ENCODE peak calls at places on chromosomes 6 and 20, in seven cellular contexts. I is left lung, R is endodermal cell, O is psoas muscle, C is fibroblast of lung, T is heart left ventricle, V is Panc1. X is an unnamed sample. For H3K36me3 and H3K27me3, the result is how much of the 10 kb centered on the place peaks cover.

GRCh38 chr6:10441004-10441654 is 26.3 kb upstream of the TFAP2A start:
- DNase-seq in I (no peak), R (peak), O (no peak), C (peak), T (no peak), V (no peak), X (no peak)

GRCh38 chr6:119541132-119541905 is 191.8 kb upstream of the MAN1A1 start:
- DNase-seq in I (no peak), R (no peak), O (no peak), C (peak), T (no peak), V (no peak), X (no peak)

GRCh38 chr6:133300896-133301295 is 59.7 kb downstream of the EYA4 start:
- DNase-seq in I (no peak), R (no peak), O (no peak), C (no peak), T (no peak), V (no peak), X (no peak)

GRCh38 chr6:44339763-44340625 is 2.5 kb upstream of the SPATS1 start:
- DNase-seq in I (no peak), R (no peak), O (no peak), C (peak), T (no peak), V (peak), X (no peak)

GRCh38 chr6:43478008-43478372 is 620 bp downstream of the TJAP1 start:
- DNase-seq in I (no peak), R (no peak), O (no peak), C (no peak), T (no peak), V (no peak), X (no peak)

GRCh38 chr6:132734694-132735236 is 20.9 kb upstream of the VNN1 start:
- DNase-seq in I (no peak), R (no peak), O (no peak), C (peak), T (no peak), V (peak), X (peak)

GRCh38 chr6:45419574-45420082 is 41.9 kb upstream of the SUPT3H start:
- DNase-seq in I (peak), R (peak), O (peak), C (peak), T (peak), V (no peak), X (peak)

GRCh38 chr6:160519603-160520042 is 144.5 kb downstream of the LPA start:
- DNase-seq in I (no peak), R (no peak), O (no peak), C (no peak), T (no peak), V (no peak), X (no peak)

GRCh38 chr6:235763-236360 is 56.4 kb upstream of the DUSP22 start:
- DNase-seq in I (no peak), R (peak), O (no peak), C (peak), T (peak), V (no peak), X (no peak)

GRCh38 chr6:134176283-134176975 is 124.0 kb upstream of the SLC2A12 start:
- DNase-seq in I (peak), R (peak), O (peak), C (peak), T (peak), V (no peak), X (peak)

GRCh38 chr20:12947691-12948090 is 61.1 kb upstream of the SPTLC3 start:
- DNase-seq in I (no peak), R (no peak), O (no peak), C (no peak), T (no peak), V (no peak), X (no peak)

GRCh38 chr6:37565267-37566208 is 65.8 kb upstream of the CCDC167 start:
- DNase-seq in I (no peak), R (peak), O (no peak), C (peak), T (no peak), V (no peak), X (peak)

GRCh38 chr6:116381000-116381399 is 10.3 kb downstream of the DSE start:
- DNase-seq in I (no peak), R (no peak), O (no peak), C (peak), T (no peak), V (no peak), X (no peak)

GRCh38 chr20:44580581-44581268 is 1.7 kb upstream of the PKIG start:
- DNase-seq in I (no peak), R (no peak), O (peak), C (no peak), T (no peak), V (no peak), X (no peak)

GRCh38 chr6:25963426-25964123 is 973 bp downstream of the TRIM38 start:
- DNase-seq in I (no peak), R (peak), O (no peak), C (no peak), T (no peak), V (no peak), X (peak)

GRCh38 chr6:169702640-169703246 is 817 bp downstream of the C6orf120 start:
- DNase-seq in I (peak), R (peak), O (no peak), C (no peak), T (no peak), V (no peak), X (no peak)

GRCh38 chr6:142934599-142934998 is 10.4 kb downstream of the HIVEP2 start:
- DNase-seq in I (no peak), R (no peak), O (no peak), C (no peak), T (no peak), V (no peak), X (no peak)

GRCh38 chr6:152828431-152828830 is 77.8 kb downstream of the VIP start:
- DNase-seq in I (no peak), R (no peak), O (no peak), C (no peak), T (no peak), V (no peak), X (no peak)

GRCh38 chr6:51533962-51534361 is 553.5 kb downstream of the PKHD1 start:
- DNase-seq in I (no peak), R (no peak), O (no peak), C (no peak), T (no peak), V (no peak), X (no peak)

GRCh38 chr6:105364243-105364642 is 38.6 kb downstream of the PREP start:
- DNase-seq in I (no peak), R (no peak), O (no peak), C (no peak), T (no peak), V (no peak), X (no peak)

GRCh38 chr6:131451330-131452195 is 121.5 kb upstream of the ARG1 start:
- DNase-seq in I (no peak), R (peak), O (no peak), C (peak), T (no peak), V (no peak), X (no peak)

DNA sequence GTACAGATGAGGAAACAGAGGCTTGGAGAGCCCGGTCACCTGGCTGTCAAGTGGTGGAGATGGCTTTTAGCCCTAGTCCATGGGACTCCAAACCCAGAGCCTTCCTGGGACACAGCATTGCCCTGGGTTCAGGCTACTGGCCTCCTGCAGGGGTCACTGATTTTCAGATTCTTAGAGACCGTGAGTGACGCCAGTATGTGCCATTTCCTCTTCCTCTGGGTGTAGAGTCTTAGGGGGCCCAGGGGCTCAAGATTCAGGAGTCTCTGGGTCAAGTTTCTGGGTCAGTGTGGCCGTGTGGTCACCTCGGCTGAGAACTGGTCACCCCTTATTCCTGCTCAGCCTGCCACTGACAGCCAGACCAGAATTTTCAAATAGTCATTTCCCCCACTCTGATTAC is 574 bp downstream of the ARHGAP40 start:
- DNase-seq in I (no peak), R (peak), O (no peak), C (no peak), T (no peak), V (no peak), X (peak)
- H3K4me3 ChIP-seq in I (no peak), R (peak), O (no peak), C (no peak), T (no peak), V (peak), X (peak)

GRCh38 chr6:158604048-158604406 is 40.5 kb downstream of the DYNLT1 start:
- DNase-seq in I (no peak), R (no peak), O (no peak), C (no peak), T (no peak), V (no peak), X (no peak)
- H3K36me3 ChIP-seq in I (under half), R (under half), O (under half), C (under half), T (under half), V (under half), X (under half)

GRCh38 chr6:100457251-100457990 is 7.3 kb downstream of the SIM1 start:
- DNase-seq in I (no peak), R (peak), O (peak), C (no peak), T (no peak), V (no peak), X (peak)

GRCh38 chr6:100456881-100457220 is 7.9 kb downstream of the SIM1 start:
- DNase-seq in I (no peak), R (no peak), O (no peak), C (no peak), T (no peak), V (no peak), X (peak)

GRCh38 chr6:100455230-100456124 is 9.2 kb downstream of the SIM1 start:
- DNase-seq in I (no peak), R (peak), O (peak), C (no peak), T (no peak), V (no peak), X (peak)

GRCh38 chr6:100454571-100455229 is 10.0 kb downstream of the SIM1 start:
- DNase-seq in I (no peak), R (no peak), O (no peak), C (no peak), T (no peak), V (no peak), X (no peak)

GRCh38 chr6:100456178-100456880 is 8.4 kb downstream of the SIM1 start:
- DNase-seq in I (no peak), R (no peak), O (no peak), C (no peak), T (no peak), V (no peak), X (no peak)
- H3K27me3 ChIP-seq in I (half or more), R (half or more), O (under half), C (half or more), T (half or more), V (under half), X (half or more)

DNA sequence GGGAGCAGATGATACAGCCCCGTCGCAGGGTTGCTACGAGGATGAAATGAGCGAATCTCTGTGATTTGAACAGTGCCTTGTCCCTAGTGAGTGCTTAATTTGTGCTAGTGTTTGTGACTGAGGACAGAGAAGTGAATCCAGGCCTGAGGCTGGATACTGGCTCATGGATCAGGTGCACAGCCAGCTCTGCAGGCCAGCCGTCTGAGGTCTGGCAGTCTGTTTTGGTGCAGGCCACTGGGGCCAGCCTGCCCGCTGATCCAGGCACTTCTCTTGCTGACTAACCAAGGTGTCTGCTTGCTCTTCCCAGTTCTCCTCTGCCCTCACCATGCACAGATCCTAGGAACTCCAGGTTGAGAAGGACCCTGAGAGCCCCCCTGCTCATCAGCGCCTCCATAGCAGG is 181.0 kb downstream of the LRFN2 start:
- DNase-seq in I (no peak), R (no peak), O (no peak), C (no peak), T (no peak), V (no peak), X (no peak)
- H3K4me3 ChIP-seq in I (no peak), R (no peak), O (no peak), C (no peak), T (no peak), V (no peak), X (no peak)

GRCh38 chr6:49454787-49455709 is 8.0 kb downstream of the MMUT start:
- DNase-seq in I (no peak), R (no peak), O (no peak), C (no peak), T (no peak), V (no peak), X (no peak)

GRCh38 chr6:49457771-49458170 is 5.3 kb downstream of the MMUT start:
- DNase-seq in I (no peak), R (no peak), O (no peak), C (peak), T (no peak), V (no peak), X (no peak)

GRCh38 chr6:49453221-49453620 is 9.8 kb downstream of the MMUT start:
- DNase-seq in I (no peak), R (no peak), O (no peak), C (no peak), T (no peak), V (no peak), X (no peak)
- H3K36me3 ChIP-seq in I (under half), R (under half), O (under half), C (under half), T (half or more), V (under half), X (under half)

GRCh38 chr6:135578976-135579375 is 81.4 kb upstream of the AHI1 start:
- DNase-seq in I (no peak), R (no peak), O (no peak), C (no peak), T (no peak), V (no peak), X (no peak)

GRCh38 chr6:135586844-135587243 is 89.3 kb upstream of the AHI1 start:
- DNase-seq in I (no peak), R (no peak), O (no peak), C (peak), T (no peak), V (no peak), X (no peak)

GRCh38 chr6:135586388-135586787 is 88.8 kb upstream of the AHI1 start:
- DNase-seq in I (no peak), R (no peak), O (no peak), C (peak), T (no peak), V (no peak), X (no peak)

GRCh38 chr6:135581211-135581610 is 83.7 kb upstream of the AHI1 start:
- DNase-seq in I (no peak), R (no peak), O (no peak), C (no peak), T (no peak), V (no peak), X (peak)

GRCh38 chr6:135583256-135583758 is 85.8 kb upstream of the AHI1 start:
- DNase-seq in I (no peak), R (no peak), O (no peak), C (peak), T (no peak), V (no peak), X (no peak)
- H3K27me3 ChIP-seq in I (under half), R (under half), O (under half), C (under half), T (under half), V (under half), X (under half)

GRCh38 chr6:34157851-34158250 is 12.0 kb upstream of the GRM4 start:
- DNase-seq in I (no peak), R (no peak), O (no peak), C (no peak), T (no peak), V (no peak), X (peak)

GRCh38 chr6:34152806-34153565 is 7.1 kb upstream of the GRM4 start:
- DNase-seq in I (no peak), R (peak), O (peak), C (no peak), T (no peak), V (no peak), X (peak)

GRCh38 chr6:34154668-34155447 is 9.0 kb upstream of the GRM4 start:
- DNase-seq in I (peak), R (peak), O (peak), C (peak), T (peak), V (no peak), X (peak)

GRCh38 chr6:34157236-34157830 is 11.4 kb upstream of the GRM4 start:
- DNase-seq in I (no peak), R (no peak), O (no peak), C (no peak), T (no peak), V (no peak), X (peak)

DNA sequence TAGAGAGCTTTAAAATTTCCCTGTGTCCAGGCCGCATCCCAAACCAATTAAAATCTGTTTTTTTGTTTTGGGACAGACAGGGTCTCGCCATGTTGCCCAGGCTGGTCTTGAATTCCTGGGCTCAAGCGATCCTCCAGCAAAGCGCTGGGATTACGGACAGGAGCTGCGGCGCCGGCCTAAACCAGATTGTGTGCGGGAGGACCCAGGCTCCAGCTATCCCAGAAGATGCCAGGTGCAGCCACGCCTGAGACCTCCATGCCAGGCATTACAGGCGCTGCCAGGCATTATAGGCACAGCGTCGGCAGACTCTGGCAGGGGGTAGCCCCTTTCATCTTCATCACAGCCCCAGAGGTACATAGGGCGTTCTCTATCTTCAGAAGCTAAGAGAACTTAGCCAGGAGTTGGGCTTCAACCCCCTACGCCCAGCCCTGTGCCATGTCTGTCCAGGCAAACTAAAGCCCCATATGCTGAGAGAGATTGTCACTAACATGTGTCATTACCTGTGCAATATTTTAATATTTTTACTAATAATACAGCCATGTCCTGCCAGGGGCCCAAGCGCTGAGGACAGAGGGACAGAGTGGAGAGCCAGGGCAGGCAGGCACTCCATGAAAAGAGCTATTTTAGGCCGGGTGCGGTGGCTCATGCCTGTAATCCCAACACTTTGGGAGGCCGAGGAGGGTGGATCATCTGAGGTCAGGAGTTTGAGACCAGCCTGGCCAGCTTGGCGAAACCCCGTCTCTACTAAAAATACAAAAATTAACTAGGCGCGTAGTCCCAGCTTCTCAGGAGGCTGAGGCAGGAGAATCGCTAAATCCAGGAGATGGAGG is 9.8 kb upstream of the GRM4 start:
- DNase-seq in I (no peak), R (peak), O (no peak), C (no peak), T (no peak), V (no peak), X (peak)
- H3K4me3 ChIP-seq in I (no peak), R (no peak), O (no peak), C (no peak), T (no peak), V (no peak), X (no peak)

GRCh38 chr6:167031082-167031709 is 32.0 kb downstream of the CEP43 start:
- DNase-seq in I (no peak), R (no peak), O (no peak), C (peak), T (no peak), V (no peak), X (no peak)
- H3K36me3 ChIP-seq in I (under half), R (half or more), O (under half), C (under half), T (half or more), V (under half), X (under half)

GRCh38 chr20:38728237-38728761 is 4.0 kb downstream of the SLC32A1 start:
- DNase-seq in I (no peak), R (peak), O (no peak), C (no peak), T (no peak), V (no peak), X (peak)
- H3K27me3 ChIP-seq in I (half or more), R (half or more), O (half or more), C (half or more), T (half or more), V (under half), X (half or more)